ENCODE peak calls at places on chromosome 12, in ten cellular contexts. H, U, P, K, J, W, C, B, R and T are unnamed samples. For H3K9me3, the result is how much of the 10 kb centered on the place peaks cover.

GRCh38 chr12:32039917-32040575 is 66.6 kb upstream of the BICD1 start:
- DNase-seq in K (no peak), U (no peak), C (no peak), P (no peak), W (no peak), J (no peak), B (no peak), R (no peak), H (no peak), T (no peak)

GRCh38 chr12:24134092-24134491 is 184.6 kb upstream of the SOX5 start:
- DNase-seq in K (no peak), P (no peak), W (no peak), U (no peak), C (no peak), B (no peak), H (no peak), J (no peak), R (no peak), T (no peak)

GRCh38 chr12:111412007-111412829 is 6.5 kb downstream of the SH2B3 start:
- DNase-seq in W (no peak), H (no peak), R (peak), K (peak), J (no peak), U (no peak), P (no peak), B (peak), C (no peak), T (no peak)

GRCh38 chr12:45257185-45257585 is 41.3 kb downstream of the ANO6 start:
- DNase-seq in H (no peak), K (no peak), C (no peak), B (no peak), U (peak), J (no peak), W (no peak), R (no peak), P (no peak), T (no peak)

GRCh38 chr12:3046441-3047200 is 30.6 kb upstream of the TSPAN9 start:
- DNase-seq in J (peak), H (no peak), B (peak), W (no peak), U (no peak), P (no peak), C (no peak), R (no peak), K (no peak), T (no peak)

GRCh38 chr12:68824597-68825250 is 16.7 kb downstream of the MDM2 start:
- DNase-seq in W (no peak), R (no peak), K (no peak), H (no peak), B (no peak), J (no peak), P (no peak), U (no peak), C (no peak), T (no peak)

GRCh38 chr12:124109760-124110159 is 136.7 kb downstream of the ZNF664 start:
- DNase-seq in U (peak), J (peak), P (no peak), B (no peak), K (no peak), H (peak), R (peak), C (no peak), W (no peak), T (no peak)

GRCh38 chr12:50699940-50700339 is 64.0 kb upstream of the ATF1 start:
- DNase-seq in K (no peak), R (no peak), W (no peak), C (no peak), P (no peak), B (no peak), H (no peak), J (no peak), U (no peak), T (no peak)

GRCh38 chr12:108442077-108442476 is 73.0 kb upstream of the FICD start:
- DNase-seq in R (peak), B (no peak), J (no peak), U (no peak), W (no peak), P (no peak), H (no peak), C (no peak), K (no peak), T (no peak)

GRCh38 chr12:48970702-48971334 is 717 bp downstream of the WNT10B start:
- DNase-seq in H (no peak), U (no peak), B (no peak), W (no peak), J (no peak), K (no peak), P (no peak), R (no peak), C (no peak), T (no peak)

GRCh38 chr12:2291182-2291832 is 238.5 kb downstream of the CACNA1C start:
- DNase-seq in P (no peak), C (no peak), B (no peak), J (peak), U (peak), H (peak), R (peak), W (peak), K (no peak), T (no peak)

GRCh38 chr12:99339663-99340062 is 307.9 kb upstream of the GARIN6 start:
- DNase-seq in J (no peak), W (no peak), C (no peak), R (no peak), P (no peak), U (no peak), H (no peak), B (no peak), K (no peak), T (no peak)

GRCh38 chr12:53159195-53159834 is 21.2 kb upstream of the ZNF740 start:
- DNase-seq in P (peak), U (peak), C (peak), H (peak), J (peak), W (peak), K (peak), R (peak), B (peak), T (peak)

GRCh38 chr12:89183985-89184435 is 168.3 kb downstream of the DUSP6 start:
- DNase-seq in C (peak), B (peak), K (no peak), U (no peak), J (no peak), H (peak), W (peak), P (peak), R (no peak), T (no peak)

GRCh38 chr12:118064608-118065007 is 3.6 kb upstream of the WSB2 start:
- DNase-seq in B (no peak), H (no peak), K (no peak), P (no peak), R (peak), U (peak), J (no peak), W (no peak), C (no peak), T (no peak)

GRCh38 chr12:58969227-58969626 is 48.9 kb upstream of the LRIG3 start:
- DNase-seq in B (no peak), H (no peak), J (no peak), W (no peak), K (no peak), P (no peak), R (no peak), U (no peak), C (no peak), T (no peak)

GRCh38 chr12:13437541-13437940 is 241.0 kb downstream of the EMP1 start:
- DNase-seq in R (no peak), J (no peak), W (no peak), U (no peak), P (no peak), C (no peak), K (no peak), H (no peak), B (no peak), T (no peak)

GRCh38 chr12:46364777-46365580 is 7.6 kb downstream of the SLC38A2 start:
- DNase-seq in H (peak), W (peak), R (peak), C (peak), P (no peak), J (peak), K (no peak), U (no peak), B (no peak), T (no peak)

GRCh38 chr12:123519151-123520001 is 14.1 kb downstream of the RILPL1 start:
- DNase-seq in H (peak), K (no peak), W (no peak), R (no peak), B (peak), P (peak), C (peak), U (no peak), J (peak), T (no peak)

GRCh38 chr12:105385141-105385540 is 54.6 kb downstream of the C12orf75 start:
- DNase-seq in J (no peak), B (no peak), H (no peak), K (no peak), C (no peak), U (no peak), P (no peak), W (no peak), R (no peak), T (no peak)

GRCh38 chr12:52126050-52126604 is 46.6 kb downstream of the SMIM41 start:
- DNase-seq in R (no peak), B (no peak), K (no peak), H (no peak), W (no peak), J (no peak), P (no peak), U (no peak), C (no peak), T (no peak)

GRCh38 chr12:52127683-52128450 is 48.4 kb downstream of the SMIM41 start:
- DNase-seq in R (no peak), P (no peak), B (peak), H (no peak), J (no peak), W (no peak), U (no peak), C (no peak), K (no peak), T (no peak)

GRCh38 chr12:52126605-52127578 is 47.4 kb downstream of the SMIM41 start:
- DNase-seq in H (no peak), U (no peak), J (no peak), K (no peak), P (peak), C (peak), B (peak), W (no peak), R (no peak), T (no peak)

GRCh38 chr12:52132754-52133161 is 53.3 kb downstream of the SMIM41 start:
- DNase-seq in R (no peak), H (no peak), U (no peak), B (no peak), P (peak), J (no peak), W (no peak), C (no peak), K (no peak), T (no peak)

DNA sequence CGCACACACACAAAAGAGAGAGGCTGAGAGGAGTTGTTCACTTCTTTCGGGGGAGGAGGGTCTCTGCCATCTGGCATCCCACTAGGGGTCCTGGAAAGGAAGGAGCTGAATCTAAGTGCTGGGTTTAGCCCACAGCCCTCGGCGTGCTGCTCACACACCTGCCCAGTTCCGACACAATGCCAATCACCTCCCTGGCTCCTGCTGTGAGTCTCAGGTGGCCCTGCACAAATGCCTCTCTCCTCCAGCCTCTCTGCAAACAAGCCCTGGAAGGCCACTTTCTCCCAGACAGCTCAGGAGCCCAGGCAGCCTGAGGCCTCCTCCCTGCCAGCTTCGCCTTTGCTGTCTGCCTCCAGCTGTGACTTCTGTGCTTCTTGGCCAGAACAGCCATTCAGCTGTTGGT is 51.2 kb downstream of the SMIM41 start:
- DNase-seq in R (no peak), J (no peak), C (no peak), P (peak), H (no peak), K (no peak), B (peak), U (no peak), W (no peak), T (no peak)
- H3K9me3 ChIP-seq in R (under half), J (under half), C (under half), P (under half), H (under half), K (under half), B (under half), U (under half), W (under half), T (under half)

GRCh38 chr12:95202691-95203476 is 14.4 kb downstream of the FGD6 start:
- DNase-seq in R (peak), K (no peak), P (no peak), W (no peak), H (no peak), B (no peak), J (no peak), C (no peak), U (no peak), T (no peak)

GRCh38 chr12:95203477-95203843 is 13.8 kb downstream of the FGD6 start:
- DNase-seq in H (no peak), J (no peak), C (no peak), B (no peak), U (no peak), W (no peak), K (no peak), R (no peak), P (no peak), T (no peak)

GRCh38 chr12:95200128-95200973 is 16.9 kb downstream of the FGD6 start:
- DNase-seq in K (no peak), B (no peak), U (no peak), R (no peak), C (no peak), H (peak), W (no peak), P (no peak), J (no peak), T (no peak)

GRCh38 chr12:95198914-95199313 is 18.4 kb downstream of the FGD6 start:
- DNase-seq in K (no peak), W (no peak), P (no peak), H (peak), U (no peak), B (no peak), J (no peak), R (no peak), C (no peak), T (no peak)

DNA sequence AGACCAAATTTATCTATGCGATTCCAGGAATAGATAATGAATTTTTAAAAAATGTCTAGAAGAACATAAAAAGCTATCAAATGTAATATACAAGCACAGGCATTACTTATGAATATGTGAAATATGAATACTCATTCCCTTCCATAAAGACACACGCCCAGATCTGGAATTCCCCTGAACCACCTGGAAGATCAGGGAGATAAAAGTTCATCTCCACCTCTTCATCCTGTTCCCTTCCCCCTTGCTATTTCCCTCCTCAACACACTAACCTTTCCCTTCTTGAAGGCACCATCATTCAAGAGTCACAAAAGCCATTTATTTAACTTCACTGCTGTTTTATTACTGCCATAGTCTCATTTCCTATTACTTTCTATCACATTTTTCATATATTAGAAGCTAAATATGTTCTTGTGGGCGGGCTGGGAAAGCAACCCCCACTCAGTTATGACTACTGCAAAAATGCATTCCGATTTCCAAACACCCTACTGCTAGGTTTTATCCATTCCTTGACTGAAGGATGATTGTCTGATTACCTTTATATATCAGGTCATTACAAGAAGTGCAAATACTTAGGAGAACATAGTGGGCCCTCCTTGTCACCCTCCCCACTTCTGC is 16.1 kb downstream of the FGD6 start:
- DNase-seq in H (peak), C (no peak), W (no peak), P (no peak), R (no peak), U (no peak), J (peak), B (no peak), K (no peak), T (no peak)
- H3K4me3 ChIP-seq in H (peak), C (no peak), W (no peak), P (no peak), R (peak), U (peak), J (peak), B (no peak), K (no peak), T (no peak)

DNA sequence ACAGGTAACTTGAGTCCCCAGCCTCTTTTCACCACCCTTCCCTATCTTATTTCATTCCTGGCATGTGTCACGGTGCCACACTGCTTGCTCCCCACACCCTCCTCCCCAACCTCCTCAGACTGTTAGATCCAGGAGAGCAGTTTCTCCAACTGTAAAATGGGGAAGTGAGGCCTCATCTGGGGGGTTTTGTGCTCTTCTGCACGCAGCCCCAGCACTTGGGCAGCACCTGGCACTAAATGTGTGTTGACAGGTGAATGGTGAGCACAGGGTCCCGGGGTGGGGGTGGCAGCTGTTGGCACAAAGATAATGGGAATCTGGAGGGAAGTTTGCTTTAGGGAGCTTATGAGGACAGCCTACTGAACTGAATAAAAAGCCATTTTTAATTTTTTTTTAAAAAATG is 113.1 kb downstream of the GLT1D1 start:
- DNase-seq in W (no peak), B (no peak), R (no peak), K (no peak), C (no peak), P (no peak), J (no peak), U (peak), H (no peak), T (no peak)
- H3K27ac ChIP-seq in W (no peak), B (no peak), R (no peak), K (no peak), C (no peak), P (no peak), J (no peak), U (no peak), H (no peak), T (no peak)

DNA sequence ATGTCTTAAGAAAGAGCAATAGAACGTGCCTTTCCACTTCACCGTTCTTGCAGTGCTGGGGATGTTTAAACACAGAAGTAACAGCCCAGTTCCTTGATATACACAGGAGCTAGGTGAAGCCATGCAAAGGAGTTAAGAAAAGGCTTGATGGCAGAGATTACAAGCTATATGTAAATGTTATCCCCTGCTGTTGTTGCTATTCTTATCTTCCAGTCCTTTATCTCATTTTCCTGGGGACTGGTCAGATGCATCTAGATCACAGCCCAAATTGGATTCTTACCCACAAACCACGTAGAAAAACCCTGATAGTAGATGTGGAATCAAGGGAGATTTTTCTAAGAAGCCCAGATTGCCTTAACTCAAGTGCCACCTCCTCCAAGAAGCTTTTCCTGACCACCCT is 5.5 kb downstream of the ASCL1 start:
- DNase-seq in P (no peak), J (no peak), C (no peak), H (no peak), B (no peak), K (no peak), W (no peak), R (no peak), U (no peak), T (no peak)
- H3K9me3 ChIP-seq in P (under half), J (under half), C (under half), H (under half), B (under half), K (under half), W (under half), R (under half), U (under half), T (under half)

DNA sequence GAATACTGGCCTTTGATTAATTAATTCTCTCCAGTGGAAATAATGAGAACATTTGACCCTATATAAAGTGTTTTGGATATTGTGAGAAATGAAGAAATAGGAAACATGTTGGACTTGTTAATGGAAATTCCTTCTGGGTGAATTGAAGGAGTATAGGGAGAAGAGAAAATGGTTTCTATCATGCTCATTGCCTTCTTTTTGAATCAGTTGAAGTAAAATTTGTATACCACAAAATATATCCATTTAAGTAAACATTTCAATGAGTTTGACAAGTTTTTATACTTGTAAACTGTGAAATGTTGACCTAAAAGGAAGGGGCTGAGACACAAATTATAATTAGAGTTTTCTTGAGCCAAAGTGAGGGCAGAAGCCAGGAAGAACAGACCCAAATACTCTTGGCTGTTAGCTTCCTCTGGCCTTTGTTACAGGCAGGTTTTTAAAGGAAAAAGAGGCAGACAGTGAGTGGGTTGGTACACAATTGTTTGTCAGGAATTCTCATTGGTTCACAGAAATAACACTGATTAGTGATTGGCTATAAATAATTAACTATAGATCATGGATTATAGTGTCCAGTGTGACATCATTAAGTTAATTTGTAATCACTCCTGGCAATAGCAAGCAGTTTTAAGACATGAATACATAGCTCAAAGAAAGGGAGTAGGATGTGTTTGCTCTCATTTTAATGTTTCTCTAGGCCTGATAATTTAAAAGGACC is 826 bp downstream of the ZNF705A start:
- DNase-seq in H (peak), P (no peak), K (no peak), U (no peak), J (no peak), R (peak), C (no peak), B (no peak), W (no peak), T (no peak)
- H3K4me3 ChIP-seq in H (no peak), P (no peak), K (no peak), U (no peak), J (no peak), R (no peak), C (no peak), B (no peak), W (no peak), T (no peak)

GRCh38 chr12:54431911-54432814 is 13.1 kb upstream of the ITGA5 start:
- DNase-seq in C (peak), R (peak), B (peak), J (peak), P (peak), K (no peak), U (no peak), H (peak), W (peak), T (no peak)
- H3K27ac ChIP-seq in C (peak), R (peak), B (peak), J (no peak), P (peak), K (no peak), U (no peak), H (no peak), W (peak), T (no peak)

DNA sequence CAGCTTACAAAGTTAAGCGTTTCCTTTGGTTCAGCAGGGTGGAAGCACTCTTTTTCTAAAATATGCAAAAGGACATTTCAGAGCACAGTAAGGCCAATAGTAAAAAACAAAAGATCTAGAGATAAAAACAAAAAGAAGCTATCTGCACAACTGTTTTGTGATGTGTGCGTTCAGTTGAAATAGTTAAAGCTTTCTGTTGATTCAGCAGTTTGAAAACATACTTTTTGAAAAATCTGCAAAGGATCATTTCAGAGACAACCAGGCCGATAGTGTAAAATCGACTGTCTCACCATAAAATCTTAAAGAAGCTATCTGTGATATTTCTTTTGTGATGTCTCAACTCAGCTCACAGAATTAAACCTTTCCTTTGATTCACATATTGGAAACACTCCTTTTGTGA is 300.0 kb upstream of the ALG10B start:
- DNase-seq in C (no peak), H (no peak), J (no peak), P (no peak), W (no peak), B (no peak), U (no peak), R (no peak), K (no peak), T (no peak)
- H3K9me3 ChIP-seq in C (under half), H (under half), J (under half), P (under half), W (under half), B (half or more), U (under half), R (half or more), K (under half), T (under half)

GRCh38 chr12:113077057-113077858 is 20.7 kb downstream of the DTX1 start:
- DNase-seq in W (no peak), C (no peak), P (no peak), K (no peak), R (no peak), J (no peak), H (peak), B (no peak), U (no peak), T (no peak)
- H3K4me3 ChIP-seq in W (no peak), C (no peak), P (no peak), K (no peak), R (no peak), J (no peak), H (peak), B (no peak), U (peak), T (no peak)